ENCODE peak calls at places on chromosomes 12 and 14, in seven cellular contexts. H is GM12891, L is Caki2, G is H4, W is NCI-H460, O is foreskin fibroblast, P is RCC 7860. K is an unnamed sample.

GRCh38 chr12:51244269-51244668 is 5.6 kb downstream of the DAZAP2 start:
- DNase-seq in H (no peak), L (no peak), G (no peak), W (no peak), O (peak; percentile 56), P (no peak), K (no peak)

GRCh38 chr14:35818346-35819115 is 7.6 kb upstream of the BRMS1L start:
- DNase-seq in H (peak; percentile 14), L (peak; percentile 19), G (peak; percentile 36), W (peak; percentile 34), O (peak; percentile 72), P (peak; percentile 4), K (peak; percentile 69)

GRCh38 chr14:99210333-99210732 is 61.7 kb downstream of the BCL11B start:
- DNase-seq in H (no peak), L (no peak), G (no peak), W (no peak), O (no peak), P (no peak), K (no peak)

GRCh38 chr12:13602217-13602616 is 379.2 kb downstream of the GRIN2B start:
- DNase-seq in H (no peak), L (no peak), G (no peak), W (no peak), O (no peak), P (no peak), K (no peak)

GRCh38 chr12:27732281-27732680 is 21.6 kb downstream of the MRPS35 start:
- DNase-seq in H (no peak), L (no peak), G (peak; percentile 10), W (no peak), O (peak; percentile 26), P (no peak), K (no peak)

GRCh38 chr12:5624873-5625272 is 193.0 kb downstream of the NTF3 start:
- DNase-seq in H (no peak), L (no peak), G (no peak), W (no peak), O (no peak), P (no peak), K (no peak)

GRCh38 chr14:48914382-48914781 is 671.8 kb downstream of the RPS29 start:
- DNase-seq in H (no peak), L (peak; percentile 22), G (no peak), W (no peak), O (no peak), P (peak; percentile 31), K (no peak)

GRCh38 chr14:24232645-24233537 is at the start of gene GMPR2:
- DNase-seq in H (no peak), L (no peak), G (no peak), W (no peak), O (peak; percentile 25), P (no peak), K (peak; percentile 51)

GRCh38 chr12:51601241-51601640 is 10.2 kb downstream of the SCN8A start:
- DNase-seq in H (no peak), L (no peak), G (no peak), W (no peak), O (no peak), P (no peak), K (no peak)

GRCh38 chr12:120972870-120973543 is 5.3 kb upstream of the HNF1A start:
- DNase-seq in H (no peak), L (peak; percentile 99), G (no peak), W (no peak), O (no peak), P (no peak), K (no peak)

GRCh38 chr12:52903285-52903854 is 1.5 kb downstream of the KRT8 start:
- DNase-seq in H (peak; percentile 74), L (peak; percentile 90), G (peak; percentile 46), W (peak; percentile 69), O (peak; percentile 73), P (peak; percentile 60), K (peak; percentile 88)

GRCh38 chr12:28937196-28937595 is 211.9 kb upstream of the FAR2 start:
- DNase-seq in H (no peak), L (no peak), G (no peak), W (no peak), O (peak; percentile 72), P (no peak), K (no peak)

GRCh38 chr14:65230287-65230728 is 128.0 kb upstream of the MAX start:
- DNase-seq in H (no peak), L (no peak), G (no peak), W (no peak), O (no peak), P (no peak), K (no peak)

GRCh38 chr12:101229841-101230241 is 19.8 kb upstream of the SLC5A8 start:
- DNase-seq in H (no peak), L (no peak), G (no peak), W (no peak), O (no peak), P (no peak), K (no peak)

GRCh38 chr14:39459795-39460478 is 27.7 kb upstream of the FBXO33 start:
- DNase-seq in H (no peak), L (no peak), G (no peak), W (no peak), O (no peak), P (no peak), K (no peak)

GRCh38 chr14:87830443-87831096 is 162.4 kb downstream of the GALC start:
- DNase-seq in H (no peak), L (no peak), G (no peak), W (no peak), O (no peak), P (no peak), K (no peak)

GRCh38 chr12:13784504-13784903 is 196.9 kb downstream of the GRIN2B start:
- DNase-seq in H (no peak), L (no peak), G (no peak), W (no peak), O (no peak), P (no peak), K (no peak)

GRCh38 chr12:54419088-54419887 is at the start of gene ITGA5:
- DNase-seq in H (no peak), L (peak; percentile 56), G (peak; percentile 48), W (peak; percentile 59), O (peak; percentile 93), P (peak; percentile 38), K (peak; percentile 90)

GRCh38 chr14:103130017-103130764 is 6.9 kb downstream of the TNFAIP2 start:
- DNase-seq in H (no peak), L (no peak), G (no peak), W (no peak), O (no peak), P (no peak), K (no peak)

GRCh38 chr14:68663385-68664076 is 129.3 kb downstream of the ZFP36L1 start:
- DNase-seq in H (peak; percentile 45), L (no peak), G (no peak), W (no peak), O (peak; percentile 65), P (no peak), K (no peak)

GRCh38 chr14:81401420-81402122 is 1.4 kb upstream of the STON2 start:
- DNase-seq in H (no peak), L (peak; percentile 58), G (peak; percentile 92), W (peak; percentile 7), O (peak; percentile 89), P (peak; percentile 75), K (peak; percentile 56)

GRCh38 chr14:96097752-96098151 is 58.6 kb downstream of the C14orf132 start:
- DNase-seq in H (no peak), L (no peak), G (no peak), W (no peak), O (no peak), P (no peak), K (no peak)

GRCh38 chr12:96196781-96197180 is 2.6 kb downstream of the ELK3 start:
- DNase-seq in H (no peak), L (no peak), G (no peak), W (no peak), O (peak; percentile 80), P (no peak), K (no peak)

GRCh38 chr12:68477256-68477655 is 133.4 kb upstream of the RAP1B start:
- DNase-seq in H (no peak), L (no peak), G (no peak), W (no peak), O (peak; percentile 38), P (no peak), K (no peak)

GRCh38 chr12:6996040-6996441 is 22.2 kb downstream of the LPCAT3 start:
- DNase-seq in H (no peak), L (no peak), G (no peak), W (no peak), O (peak; percentile 92), P (no peak), K (peak; percentile 48)

GRCh38 chr14:29892327-29892726 is 35.3 kb downstream of the PRKD1 start:
- DNase-seq in H (no peak), L (no peak), G (no peak), W (no peak), O (no peak), P (no peak), K (no peak)

GRCh38 chr14:33957299-33957698 is 6.4 kb upstream of the EGLN3 start:
- DNase-seq in H (no peak), L (no peak), G (no peak), W (no peak), O (no peak), P (no peak), K (no peak)

GRCh38 chr14:60537663-60538062 is 28.7 kb downstream of the SIX6 start:
- DNase-seq in H (no peak), L (no peak), G (no peak), W (no peak), O (no peak), P (no peak), K (no peak)

GRCh38 chr12:110661337-110661972 is 27.5 kb downstream of the HVCN1 start:
- DNase-seq in H (peak; percentile 66), L (no peak), G (no peak), W (no peak), O (no peak), P (no peak), K (no peak)

GRCh38 chr14:54564071-54564798 is 2.7 kb upstream of the SAMD4A start:
- DNase-seq in H (no peak), L (peak; percentile 64), G (peak; percentile 39), W (peak; percentile 44), O (peak; percentile 59), P (no peak), K (peak; percentile 26)

K was measured in AG08396.